ENCODE peak calls at places on chromosome 14, in six cellular contexts. One of them, this sample, is unnamed.

GRCh38 chr14:70641548-70642312 is at the start of gene TTC9:
- DNase-seq in right lobe of liver: no peak
- DNase-seq in colonic mucosa: peak
- DNase-seq in cardiac muscle cell: peak
- DNase-seq in brain microvascular endothelial cell: no peak
- DNase-seq in lung: no peak
- DNase-seq in this sample: peak

GRCh38 chr14:24921903-24922302 is 128.0 kb downstream of the STXBP6 start:
- DNase-seq in cardiac muscle cell: no peak
- DNase-seq in right lobe of liver: no peak
- DNase-seq in lung: no peak
- DNase-seq in brain microvascular endothelial cell: peak
- DNase-seq in colonic mucosa: no peak
- DNase-seq in this sample: no peak

GRCh38 chr14:99125616-99126431 is 146.2 kb downstream of the BCL11B start:
- DNase-seq in colonic mucosa: peak
- DNase-seq in lung: peak
- DNase-seq in cardiac muscle cell: no peak
- DNase-seq in right lobe of liver: no peak
- DNase-seq in brain microvascular endothelial cell: no peak
- DNase-seq in this sample: no peak

GRCh38 chr14:95875831-95876768 is 532 bp upstream of the TUNAR start:
- DNase-seq in cardiac muscle cell: peak
- DNase-seq in lung: no peak
- DNase-seq in right lobe of liver: no peak
- DNase-seq in colonic mucosa: no peak
- DNase-seq in brain microvascular endothelial cell: no peak
- DNase-seq in this sample: peak

GRCh38 chr14:103819503-103820307 is 27.7 kb downstream of the PPP1R13B start:
- DNase-seq in right lobe of liver: no peak
- DNase-seq in cardiac muscle cell: peak
- DNase-seq in colonic mucosa: no peak
- DNase-seq in brain microvascular endothelial cell: no peak
- DNase-seq in lung: peak
- DNase-seq in this sample: peak

GRCh38 chr14:90091393-90091792 is 29.6 kb downstream of the KCNK13 start:
- DNase-seq in lung: no peak
- DNase-seq in colonic mucosa: no peak
- DNase-seq in brain microvascular endothelial cell: peak
- DNase-seq in right lobe of liver: no peak
- DNase-seq in cardiac muscle cell: no peak
- DNase-seq in this sample: no peak

GRCh38 chr14:71751264-71751663 is 181.0 kb upstream of the RGS6 start:
- DNase-seq in lung: no peak
- DNase-seq in right lobe of liver: no peak
- DNase-seq in cardiac muscle cell: no peak
- DNase-seq in brain microvascular endothelial cell: peak
- DNase-seq in colonic mucosa: no peak
- DNase-seq in this sample: no peak

GRCh38 chr14:98953544-98954346 is 318.3 kb downstream of the BCL11B start:
- DNase-seq in lung: peak
- DNase-seq in colonic mucosa: peak
- DNase-seq in right lobe of liver: peak
- DNase-seq in cardiac muscle cell: no peak
- DNase-seq in brain microvascular endothelial cell: no peak
- DNase-seq in this sample: no peak

GRCh38 chr14:93009471-93010117 is 86.6 kb downstream of the CHGA start:
- DNase-seq in cardiac muscle cell: no peak
- DNase-seq in lung: no peak
- DNase-seq in colonic mucosa: no peak
- DNase-seq in right lobe of liver: no peak
- DNase-seq in brain microvascular endothelial cell: no peak
- DNase-seq in this sample: no peak

GRCh38 chr14:77099425-77100167 is 1.5 kb downstream of the CIPC start:
- DNase-seq in right lobe of liver: no peak
- DNase-seq in brain microvascular endothelial cell: peak
- DNase-seq in cardiac muscle cell: no peak
- DNase-seq in colonic mucosa: peak
- DNase-seq in lung: no peak
- DNase-seq in this sample: no peak

GRCh38 chr14:26596722-26597030 is 1.2 kb downstream of the NOVA1 start:
- DNase-seq in lung: no peak
- DNase-seq in brain microvascular endothelial cell: no peak
- DNase-seq in right lobe of liver: no peak
- DNase-seq in colonic mucosa: peak
- DNase-seq in cardiac muscle cell: peak
- DNase-seq in this sample: no peak

GRCh38 chr14:82999802-83000201 is 1466.1 kb upstream of the SEL1L start:
- DNase-seq in colonic mucosa: no peak
- DNase-seq in cardiac muscle cell: peak
- DNase-seq in brain microvascular endothelial cell: no peak
- DNase-seq in right lobe of liver: no peak
- DNase-seq in lung: no peak
- DNase-seq in this sample: no peak

GRCh38 chr14:100440758-100441203 is 117.6 kb downstream of the SLC25A47 start:
- DNase-seq in right lobe of liver: no peak
- DNase-seq in cardiac muscle cell: no peak
- DNase-seq in lung: no peak
- DNase-seq in brain microvascular endothelial cell: peak
- DNase-seq in colonic mucosa: no peak
- DNase-seq in this sample: no peak

GRCh38 chr14:33948143-33948962 is 2.5 kb downstream of the EGLN3 start:
- DNase-seq in brain microvascular endothelial cell: no peak
- DNase-seq in right lobe of liver: no peak
- DNase-seq in colonic mucosa: no peak
- DNase-seq in lung: no peak
- DNase-seq in cardiac muscle cell: no peak
- DNase-seq in this sample: no peak

GRCh38 chr14:54642121-54642520 is 75.2 kb downstream of the SAMD4A start:
- DNase-seq in cardiac muscle cell: no peak
- DNase-seq in colonic mucosa: no peak
- DNase-seq in lung: no peak
- DNase-seq in right lobe of liver: no peak
- DNase-seq in brain microvascular endothelial cell: no peak
- DNase-seq in this sample: no peak

GRCh38 chr14:105838591-105839424 is 312.4 kb downstream of the TMEM121 start:
- DNase-seq in right lobe of liver: no peak
- DNase-seq in lung: no peak
- DNase-seq in cardiac muscle cell: no peak
- DNase-seq in colonic mucosa: peak
- DNase-seq in brain microvascular endothelial cell: no peak
- DNase-seq in this sample: no peak

GRCh38 chr14:98404811-98405210 is 867.2 kb downstream of the BCL11B start:
- DNase-seq in colonic mucosa: no peak
- DNase-seq in right lobe of liver: no peak
- DNase-seq in brain microvascular endothelial cell: no peak
- DNase-seq in lung: no peak
- DNase-seq in cardiac muscle cell: no peak
- DNase-seq in this sample: no peak

GRCh38 chr14:93023802-93024434 is 91.8 kb downstream of the ITPK1 start:
- DNase-seq in brain microvascular endothelial cell: no peak
- DNase-seq in lung: no peak
- DNase-seq in colonic mucosa: no peak
- DNase-seq in right lobe of liver: no peak
- DNase-seq in cardiac muscle cell: no peak
- DNase-seq in this sample: no peak

GRCh38 chr14:60151715-60152114 is 13.5 kb downstream of the DHRS7 start:
- DNase-seq in cardiac muscle cell: no peak
- DNase-seq in brain microvascular endothelial cell: peak
- DNase-seq in right lobe of liver: peak
- DNase-seq in colonic mucosa: peak
- DNase-seq in lung: peak
- DNase-seq in this sample: no peak

GRCh38 chr14:23160924-23161522 is 22.4 kb downstream of the SLC7A8 start:
- DNase-seq in lung: peak
- DNase-seq in cardiac muscle cell: no peak
- DNase-seq in right lobe of liver: no peak
- DNase-seq in brain microvascular endothelial cell: peak
- DNase-seq in colonic mucosa: peak
- DNase-seq in this sample: no peak

GRCh38 chr14:38171197-38171596 is 36.5 kb upstream of the SSTR1 start:
- DNase-seq in right lobe of liver: no peak
- DNase-seq in colonic mucosa: no peak
- DNase-seq in lung: peak
- DNase-seq in brain microvascular endothelial cell: no peak
- DNase-seq in cardiac muscle cell: no peak
- DNase-seq in this sample: no peak

GRCh38 chr14:75519826-75520692 is 2.2 kb upstream of the BATF start:
- DNase-seq in cardiac muscle cell: no peak
- DNase-seq in colonic mucosa: no peak
- DNase-seq in lung: no peak
- DNase-seq in brain microvascular endothelial cell: no peak
- DNase-seq in right lobe of liver: no peak
- DNase-seq in this sample: no peak

GRCh38 chr14:75520852-75521251 is 1.4 kb upstream of the BATF start:
- DNase-seq in lung: no peak
- DNase-seq in colonic mucosa: no peak
- DNase-seq in right lobe of liver: no peak
- DNase-seq in brain microvascular endothelial cell: no peak
- DNase-seq in cardiac muscle cell: no peak
- DNase-seq in this sample: no peak

GRCh38 chr14:75521415-75522199 is 662 bp upstream of the BATF start:
- DNase-seq in lung: no peak
- DNase-seq in brain microvascular endothelial cell: no peak
- DNase-seq in right lobe of liver: no peak
- DNase-seq in cardiac muscle cell: no peak
- DNase-seq in colonic mucosa: no peak
- DNase-seq in this sample: no peak

GRCh38 chr14:75519394-75519793 is 2.9 kb upstream of the BATF start:
- DNase-seq in right lobe of liver: no peak
- DNase-seq in colonic mucosa: no peak
- DNase-seq in cardiac muscle cell: no peak
- DNase-seq in lung: no peak
- DNase-seq in brain microvascular endothelial cell: no peak
- DNase-seq in this sample: no peak

GRCh38 chr14:75518625-75519024 is 3.6 kb upstream of the BATF start:
- DNase-seq in lung: no peak
- DNase-seq in brain microvascular endothelial cell: no peak
- DNase-seq in colonic mucosa: no peak
- DNase-seq in cardiac muscle cell: peak
- DNase-seq in right lobe of liver: no peak
- DNase-seq in this sample: peak
- TF ChIP-seq CTCF in lung: no peak
- TF ChIP-seq CTCF in brain microvascular endothelial cell: peak
- TF ChIP-seq CTCF in colonic mucosa: no peak
- TF ChIP-seq CTCF in cardiac muscle cell: peak
- TF ChIP-seq CTCF in right lobe of liver: peak
- TF ChIP-seq CTCF in this sample: peak

GRCh38 chr14:50121506-50121905 is 5.1 kb upstream of the VCPKMT start:
- DNase-seq in cardiac muscle cell: no peak
- DNase-seq in brain microvascular endothelial cell: no peak
- DNase-seq in colonic mucosa: no peak
- DNase-seq in right lobe of liver: no peak
- DNase-seq in lung: no peak
- DNase-seq in this sample: no peak

GRCh38 chr14:50113381-50113811 is 3.0 kb downstream of the VCPKMT start:
- DNase-seq in colonic mucosa: no peak
- DNase-seq in lung: no peak
- DNase-seq in right lobe of liver: no peak
- DNase-seq in cardiac muscle cell: no peak
- DNase-seq in brain microvascular endothelial cell: no peak
- DNase-seq in this sample: peak

GRCh38 chr14:50116986-50117385 is 614 bp upstream of the VCPKMT start:
- DNase-seq in lung: no peak
- DNase-seq in brain microvascular endothelial cell: no peak
- DNase-seq in right lobe of liver: no peak
- DNase-seq in colonic mucosa: no peak
- DNase-seq in cardiac muscle cell: no peak
- DNase-seq in this sample: no peak

GRCh38 chr14:50117456-50117855 is 1.1 kb upstream of the VCPKMT start:
- DNase-seq in cardiac muscle cell: no peak
- DNase-seq in lung: no peak
- DNase-seq in right lobe of liver: no peak
- DNase-seq in colonic mucosa: no peak
- DNase-seq in brain microvascular endothelial cell: no peak
- DNase-seq in this sample: no peak

GRCh38 chr14:50116221-50116956 is at the start of gene VCPKMT:
- DNase-seq in cardiac muscle cell: peak
- DNase-seq in colonic mucosa: peak
- DNase-seq in right lobe of liver: peak
- DNase-seq in lung: peak
- DNase-seq in brain microvascular endothelial cell: peak
- DNase-seq in this sample: peak
- TF ChIP-seq CTCF in cardiac muscle cell: no peak
- TF ChIP-seq CTCF in colonic mucosa: no peak
- TF ChIP-seq CTCF in right lobe of liver: no peak
- TF ChIP-seq CTCF in lung: no peak
- TF ChIP-seq CTCF in brain microvascular endothelial cell: no peak
- TF ChIP-seq CTCF in this sample: no peak

DNA sequence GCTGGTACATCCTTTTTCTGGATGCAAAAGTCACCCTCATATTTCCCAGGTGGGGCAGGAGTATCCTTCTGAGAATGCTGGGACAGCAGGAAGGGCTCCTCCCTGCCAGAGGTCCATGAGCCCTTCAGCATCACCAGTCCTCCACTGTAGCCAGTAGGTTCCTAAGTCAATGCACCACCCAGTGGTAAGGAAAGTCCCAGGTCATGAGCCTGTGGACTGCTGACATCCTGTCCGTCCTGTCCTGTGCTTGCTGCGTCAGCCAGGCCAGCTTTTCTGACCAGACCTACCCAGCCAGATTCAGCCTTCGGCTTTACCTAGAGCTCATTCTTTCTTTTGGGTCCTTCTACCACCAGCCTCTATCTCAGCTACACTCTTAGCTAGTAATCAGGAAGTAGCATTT is 23.0 kb upstream of the ACTN1 start:
- DNase-seq in colonic mucosa: peak
- DNase-seq in brain microvascular endothelial cell: no peak
- DNase-seq in cardiac muscle cell: peak
- DNase-seq in lung: no peak
- DNase-seq in right lobe of liver: peak
- DNase-seq in this sample: no peak
- TF ChIP-seq CTCF in colonic mucosa: no peak
- TF ChIP-seq CTCF in brain microvascular endothelial cell: peak
- TF ChIP-seq CTCF in cardiac muscle cell: peak
- TF ChIP-seq CTCF in lung: no peak
- TF ChIP-seq CTCF in right lobe of liver: peak
- TF ChIP-seq CTCF in this sample: no peak

DNA sequence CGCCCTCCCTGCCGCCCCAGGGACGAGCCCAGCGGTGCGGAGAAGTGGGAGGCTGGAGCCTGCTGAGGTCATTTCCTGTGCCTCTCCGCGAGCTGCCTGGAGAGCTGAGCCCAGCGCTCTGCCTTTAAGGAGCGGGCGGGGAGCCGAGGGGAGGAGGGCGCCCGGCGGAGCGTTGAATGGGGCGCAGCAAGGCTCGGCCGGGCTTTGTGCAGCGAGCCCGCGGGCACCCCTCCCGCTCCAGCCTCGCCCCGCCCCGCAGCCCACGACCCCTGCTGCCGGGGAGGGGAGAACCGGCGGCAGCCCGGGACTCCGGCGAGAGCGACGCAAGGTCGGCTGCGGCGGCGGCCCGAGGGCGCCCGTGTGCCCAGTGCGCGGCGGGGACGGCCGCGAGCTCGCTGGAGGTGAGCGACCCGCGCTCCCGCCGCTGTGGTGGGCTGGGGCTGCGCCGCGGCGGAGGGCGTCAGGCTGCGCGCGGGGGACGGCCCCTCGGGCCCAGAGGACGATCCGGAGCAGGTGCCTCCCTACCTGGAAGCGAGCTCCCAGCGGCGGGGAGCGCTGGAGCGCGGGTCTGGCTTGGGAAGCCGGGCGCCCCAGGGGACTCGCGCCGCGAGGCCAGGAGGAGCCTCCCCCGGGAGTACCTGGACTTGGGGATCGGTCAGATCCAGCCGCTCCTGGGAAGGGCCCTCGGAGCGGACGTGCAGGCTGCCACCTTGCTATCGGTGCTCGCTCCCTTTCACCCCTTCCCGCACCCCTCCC is at the start of gene PLEKHH1:
- DNase-seq in lung: peak
- DNase-seq in brain microvascular endothelial cell: peak
- DNase-seq in colonic mucosa: peak
- DNase-seq in cardiac muscle cell: peak
- DNase-seq in right lobe of liver: peak
- DNase-seq in this sample: peak
- TF ChIP-seq CTCF in lung: no peak
- TF ChIP-seq CTCF in brain microvascular endothelial cell: no peak
- TF ChIP-seq CTCF in colonic mucosa: no peak
- TF ChIP-seq CTCF in cardiac muscle cell: no peak
- TF ChIP-seq CTCF in right lobe of liver: no peak
- TF ChIP-seq CTCF in this sample: no peak

This sample was measured in GM13976.